ENCODE peak calls at places on chromosome 19, in ten cellular contexts. E is cardiac muscle cell, N is endodermal cell, Q is tibial nerve, K is IMR-90, J is H1, Y is AG04450, B is fibroblast of pulmonary artery, M is osteoblast, Z is GM06990. A is an unnamed sample.

GRCh38 chr19:16258440-16258903 is 60.8 kb downstream of the AP1M1 start:
- DNase-seq in Q (peak), B (peak), Y (no peak), J (no peak), K (no peak), M (no peak), Z (peak), N (no peak), E (no peak), A (no peak)

GRCh38 chr19:35468637-35469036 is 20.6 kb downstream of the FFAR2 start:
- DNase-seq in J (no peak), E (peak), N (peak), Z (peak), Q (peak), Y (no peak), K (no peak), M (peak), B (peak), A (peak)

GRCh38 chr19:14112051-14112808 is 5.3 kb downstream of the PRKACA start:
- DNase-seq in K (no peak), E (no peak), Z (no peak), Q (no peak), J (no peak), M (peak), Y (no peak), B (no peak), N (no peak), A (no peak)

GRCh38 chr19:43812259-43812658 is 10.0 kb upstream of the LYPD5 start:
- DNase-seq in N (no peak), Q (no peak), E (no peak), J (no peak), M (no peak), B (no peak), Z (no peak), Y (no peak), K (no peak), A (no peak)

GRCh38 chr19:42229855-42230331 is 9.8 kb downstream of the ZNF526 start:
- DNase-seq in Y (no peak), N (no peak), K (peak), Q (no peak), Z (no peak), E (no peak), M (peak), B (no peak), J (no peak), A (no peak)

GRCh38 chr19:48183356-48183755 is 12.9 kb downstream of the ZSWIM9 start:
- DNase-seq in K (no peak), Q (no peak), J (no peak), E (no peak), Y (no peak), Z (no peak), B (no peak), N (no peak), M (no peak), A (no peak)

GRCh38 chr19:49581007-49581508 is at the start of gene PRRG2:
- DNase-seq in Y (no peak), N (peak), J (no peak), E (no peak), Z (no peak), K (no peak), Q (no peak), M (peak), B (no peak), A (no peak)

GRCh38 chr19:40190891-40191835 is at the start of gene MAP3K10:
- DNase-seq in Y (no peak), N (peak), Z (peak), E (peak), B (peak), K (peak), Q (peak), M (peak), J (no peak), A (peak)

GRCh38 chr19:41872775-41873647 is 4.1 kb upstream of the CD79A start:
- DNase-seq in N (peak), E (peak), B (peak), Y (no peak), K (peak), Z (peak), Q (no peak), M (no peak), J (peak), A (peak)

GRCh38 chr19:43132696-43133095 is 50.2 kb upstream of the PSG2 start:
- DNase-seq in B (no peak), N (no peak), Y (no peak), Q (no peak), J (no peak), E (no peak), K (peak), Z (no peak), M (no peak), A (no peak)

GRCh38 chr19:14901675-14902260 is 15.8 kb upstream of the OR7A17 start:
- DNase-seq in K (no peak), J (no peak), Y (no peak), Z (no peak), B (peak), N (no peak), E (no peak), M (no peak), Q (no peak), A (no peak)

GRCh38 chr19:57512845-57513244 is 13.1 kb downstream of the ZNF773 start:
- DNase-seq in Y (no peak), E (no peak), N (no peak), M (no peak), K (peak), Q (no peak), Z (no peak), B (peak), J (no peak), A (no peak)

GRCh38 chr19:38733493-38734175 is 10.6 kb downstream of the CAPN12 start:
- DNase-seq in K (no peak), N (no peak), M (peak), Z (peak), Q (no peak), B (no peak), Y (no peak), J (no peak), E (no peak), A (no peak)

GRCh38 chr19:13063461-13064091 is 39.1 kb downstream of the LYL1 start:
- DNase-seq in K (no peak), B (no peak), E (no peak), Q (no peak), M (peak), J (no peak), Y (no peak), N (no peak), Z (no peak), A (no peak)

GRCh38 chr19:35742121-35742724 is at the start of gene IGFLR1:
- DNase-seq in K (no peak), N (no peak), Z (peak), Q (no peak), J (no peak), E (no peak), M (peak), B (no peak), Y (no peak), A (peak)

GRCh38 chr19:9941236-9941635 is 4.9 kb upstream of the OLFM2 start:
- DNase-seq in J (no peak), K (peak), Q (no peak), N (no peak), E (no peak), B (no peak), M (no peak), Y (no peak), Z (no peak), A (no peak)

GRCh38 chr19:13262450-13262849 is 112.2 kb downstream of the IER2 start:
- DNase-seq in M (peak), B (peak), K (peak), J (no peak), N (no peak), Y (no peak), E (peak), Z (no peak), Q (no peak), A (no peak)

GRCh38 chr19:52742516-52742915 is 7.7 kb upstream of the ZNF611 start:
- DNase-seq in K (no peak), M (no peak), Y (no peak), E (no peak), J (no peak), Z (no peak), B (no peak), Q (no peak), N (no peak), A (no peak)

GRCh38 chr19:31356587-31357314 is 7.5 kb upstream of the TSHZ3 start:
- DNase-seq in Q (no peak), J (no peak), E (peak), Y (no peak), Z (no peak), K (no peak), B (no peak), M (peak), N (peak), A (no peak)

GRCh38 chr19:33040994-33041827 is 23.5 kb downstream of the RHPN2 start:
- DNase-seq in K (no peak), B (peak), Z (no peak), N (no peak), E (no peak), Y (no peak), M (peak), Q (no peak), J (no peak), A (no peak)

GRCh38 chr19:13398780-13399726 is 107.2 kb downstream of the CACNA1A start:
- DNase-seq in Q (no peak), N (no peak), K (peak), M (peak), B (peak), Z (no peak), E (no peak), J (no peak), Y (peak), A (no peak)

GRCh38 chr19:35932291-35932936 is 3.8 kb upstream of the LRFN3 start:
- DNase-seq in N (no peak), B (no peak), M (no peak), J (no peak), K (no peak), Y (no peak), Q (no peak), E (no peak), Z (no peak), A (no peak)

GRCh38 chr19:53365899-53366493 is 491 bp downstream of the ZNF525 start:
- DNase-seq in J (no peak), Z (no peak), Y (no peak), K (no peak), B (no peak), E (peak), M (peak), N (no peak), Q (no peak), A (no peak)

GRCh38 chr19:53037101-53038097 is 7.1 kb upstream of the ERVV-2 start:
- DNase-seq in N (peak), J (no peak), K (peak), Y (no peak), B (peak), Z (no peak), E (peak), Q (no peak), M (peak), A (no peak)

DNA sequence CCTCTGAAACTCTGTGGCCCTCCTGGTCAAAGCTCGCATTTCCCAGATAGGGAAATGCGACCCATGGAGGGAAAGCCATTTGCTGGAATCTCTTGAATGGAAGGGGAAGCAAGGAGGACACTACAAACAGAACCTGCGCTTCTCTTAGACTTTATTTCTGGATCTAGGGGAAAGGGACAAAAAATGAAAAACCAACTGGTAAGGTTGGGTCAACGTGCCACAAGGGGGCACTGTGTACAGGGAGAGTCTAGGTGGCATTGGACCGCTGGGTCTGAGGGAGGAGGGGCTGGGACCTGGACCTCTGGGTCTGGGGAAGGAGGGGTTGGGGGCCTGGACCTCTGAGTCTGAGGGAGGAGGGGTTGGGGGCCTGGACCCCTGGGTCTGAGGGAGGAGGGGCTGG is 5.0 kb downstream of the KLK4 start:
- DNase-seq in B (peak), Y (no peak), Q (peak), E (peak), Z (no peak), M (peak), K (no peak), N (peak), J (no peak), A (no peak)
- TF ChIP-seq CTCF in B (peak), Y (peak), Q (no peak), E (peak), Z (peak), M (peak), K (peak), N (peak), J (peak), A (no peak)

GRCh38 chr19:19489804-19490204 is 25.5 kb downstream of the TSSK6 start:
- DNase-seq in K (no peak), Q (no peak), Z (no peak), E (peak), Y (no peak), M (peak), N (peak), B (no peak), J (no peak), A (no peak)

GRCh38 chr19:19490247-19490968 is 24.9 kb downstream of the TSSK6 start:
- DNase-seq in Y (peak), N (peak), J (peak), M (peak), E (peak), K (peak), Z (peak), Q (peak), B (peak), A (peak)

GRCh38 chr19:19488041-19488874 is 27.1 kb downstream of the TSSK6 start:
- DNase-seq in J (no peak), Z (no peak), N (peak), E (peak), M (peak), Y (no peak), B (peak), K (no peak), Q (no peak), A (no peak)

GRCh38 chr19:19487077-19488040 is 28.0 kb downstream of the TSSK6 start:
- DNase-seq in N (no peak), Z (no peak), Y (no peak), K (no peak), Q (no peak), J (no peak), E (no peak), M (peak), B (no peak), A (no peak)

GRCh38 chr19:19488875-19489690 is 26.3 kb downstream of the TSSK6 start:
- DNase-seq in Q (peak), E (peak), K (peak), J (peak), M (peak), B (peak), Y (peak), Z (peak), N (peak), A (peak)
- TF ChIP-seq CTCF in Q (no peak), E (no peak), K (no peak), J (no peak), M (no peak), B (no peak), Y (no peak), Z (no peak), N (no peak), A (no peak)

DNA sequence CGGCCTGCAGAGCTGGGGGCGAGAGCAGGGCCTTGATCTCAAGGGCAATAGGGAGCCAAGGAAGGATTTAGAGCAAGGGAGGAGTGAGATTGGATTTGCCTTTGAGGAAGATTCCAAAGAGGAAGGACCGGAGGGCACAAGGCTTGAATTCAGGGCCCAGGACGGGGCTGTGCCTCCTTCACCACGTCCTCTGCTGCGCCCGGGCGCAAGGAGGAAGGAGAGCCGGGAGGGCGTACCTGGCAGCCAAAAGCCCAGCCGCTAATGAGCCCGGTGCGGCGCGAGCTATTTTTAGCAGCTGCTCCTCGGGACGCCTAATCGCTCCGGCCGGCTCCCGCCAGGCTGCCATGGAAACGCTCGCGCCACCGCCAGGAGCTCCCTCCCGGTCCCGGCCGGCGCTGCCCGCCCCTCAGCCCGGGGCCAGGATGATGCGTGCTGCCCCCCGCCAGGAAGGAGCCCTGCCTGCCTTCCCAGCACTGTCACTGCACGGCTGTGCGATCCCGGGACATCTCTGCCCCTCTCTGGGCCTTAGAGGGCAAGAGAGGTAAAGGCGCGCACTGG is 31.3 kb downstream of the TINCR start:
- DNase-seq in Y (no peak), E (peak), Q (no peak), B (peak), Z (no peak), K (peak), N (peak), J (peak), M (peak), A (no peak)
- TF ChIP-seq CTCF in Y (no peak), E (no peak), Q (no peak), B (no peak), Z (no peak), K (no peak), N (no peak), J (no peak), M (no peak), A (no peak)

GRCh38 chr19:27775395-27775794 is 1437.6 kb downstream of the UQCRFS1 start:
- DNase-seq in B (no peak), Q (no peak), N (peak), Y (no peak), J (no peak), E (no peak), M (no peak), Z (no peak), K (no peak), A (no peak)

GRCh38 chr19:27774337-27774736 is 1438.6 kb downstream of the UQCRFS1 start:
- DNase-seq in Y (no peak), Z (no peak), E (no peak), M (no peak), Q (no peak), K (no peak), J (no peak), N (peak), B (no peak), A (no peak)

GRCh38 chr19:27773318-27774094 is 1439.4 kb downstream of the UQCRFS1 start:
- DNase-seq in B (no peak), Z (no peak), E (no peak), Q (no peak), Y (no peak), K (no peak), M (no peak), J (no peak), N (peak), A (no peak)

GRCh38 chr19:27776020-27776419 is 1436.9 kb downstream of the UQCRFS1 start:
- DNase-seq in E (no peak), B (peak), Y (no peak), Z (no peak), J (no peak), M (no peak), Q (no peak), K (peak), N (peak), A (no peak)

DNA sequence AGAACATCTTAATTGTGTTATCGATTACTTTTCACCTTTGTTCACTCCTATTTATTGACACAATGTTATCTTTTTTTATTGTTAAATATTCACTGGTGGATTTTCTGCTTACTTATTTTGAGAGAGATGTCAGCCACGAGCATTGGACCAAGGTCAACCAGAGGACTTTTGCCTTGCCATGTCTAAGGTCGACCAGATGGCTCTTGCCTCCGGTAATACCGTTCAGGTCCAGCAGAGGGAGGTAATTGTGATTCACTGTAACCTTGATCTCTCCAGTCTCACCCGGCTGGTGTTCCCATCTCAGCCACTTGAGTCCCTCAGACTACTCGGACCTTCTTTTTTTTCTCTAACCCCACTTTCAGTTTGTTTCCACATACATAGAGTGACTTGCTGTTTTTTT is 1438.1 kb downstream of the UQCRFS1 start:
- DNase-seq in Y (no peak), N (peak), B (no peak), K (no peak), Z (no peak), M (no peak), Q (no peak), J (no peak), E (no peak), A (no peak)
- TF ChIP-seq CTCF in Y (peak), N (peak), B (peak), K (peak), Z (peak), M (no peak), Q (no peak), J (peak), E (peak), A (no peak)

GRCh38 chr19:970695-971094 is 13.4 kb upstream of the WDR18 start:
- DNase-seq in N (peak), Z (no peak), Q (no peak), Y (no peak), E (no peak), M (no peak), K (no peak), B (no peak), J (no peak), A (no peak)
- TF ChIP-seq CTCF in N (peak), Z (peak), Q (no peak), Y (peak), E (peak), M (peak), K (peak), B (peak), J (peak), A (no peak)

DNA sequence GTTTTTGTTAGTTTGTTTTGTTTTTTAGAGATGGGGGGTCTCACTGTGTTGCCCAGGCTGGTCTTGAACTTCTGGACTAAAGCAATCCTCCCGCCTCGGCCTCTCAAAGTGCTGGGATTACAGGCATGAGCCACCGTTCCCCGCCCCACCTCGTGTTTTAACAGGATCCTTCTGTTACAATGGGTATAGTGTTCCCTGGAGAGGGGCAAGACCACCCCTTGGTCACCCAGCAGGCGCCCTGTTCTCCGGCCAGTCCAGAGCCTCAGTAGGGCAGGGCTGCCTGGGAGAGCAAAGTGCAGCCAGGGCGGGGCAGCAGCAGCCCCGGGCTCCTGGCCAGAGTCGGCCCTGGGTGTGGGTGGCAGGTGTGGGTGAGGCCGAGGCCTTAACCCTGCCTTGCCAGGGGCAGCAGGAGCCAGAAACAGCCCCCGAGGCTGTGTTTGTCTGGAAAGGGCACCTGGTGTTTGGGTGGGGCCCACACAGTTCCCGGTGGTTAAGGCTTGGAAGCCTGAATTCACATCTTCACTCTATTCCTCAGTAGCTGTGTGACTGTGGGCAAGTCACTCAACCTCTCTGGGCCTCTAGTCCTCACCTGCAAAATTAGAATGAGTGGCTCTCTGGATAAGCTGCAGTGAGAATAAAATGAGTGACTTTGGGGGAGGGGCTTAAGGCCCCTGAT is 7.2 kb downstream of the VASP start:
- DNase-seq in M (no peak), K (no peak), J (no peak), E (no peak), Z (peak), Y (no peak), Q (no peak), B (no peak), N (no peak), A (no peak)
- TF ChIP-seq CTCF in M (no peak), K (no peak), J (no peak), E (no peak), Z (no peak), Y (no peak), Q (no peak), B (no peak), N (no peak), A (no peak)

DNA sequence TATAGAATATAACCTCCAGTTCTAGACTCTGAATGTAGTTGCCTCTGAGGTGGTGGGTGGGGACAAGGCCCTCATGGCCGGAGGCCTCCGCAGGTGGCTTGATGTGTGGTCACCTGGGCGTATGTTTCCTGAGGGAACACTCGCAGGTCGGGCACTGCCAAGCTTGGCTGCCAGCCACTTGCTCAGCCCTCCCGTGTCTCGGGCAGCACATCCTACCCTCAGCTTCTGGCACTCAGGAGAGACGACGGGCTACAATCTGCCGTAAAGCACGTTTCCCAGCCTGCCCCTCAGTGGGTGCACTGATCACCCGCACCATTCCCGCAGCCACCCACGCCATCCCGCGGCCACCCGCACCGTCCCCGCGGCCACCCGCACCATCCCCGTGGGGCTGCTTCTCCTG is 15.2 kb downstream of the THOP1 start:
- DNase-seq in Q (no peak), N (no peak), K (no peak), Y (no peak), E (no peak), Z (no peak), J (no peak), B (no peak), M (peak), A (no peak)
- TF ChIP-seq CTCF in Q (no peak), N (no peak), K (no peak), Y (no peak), E (no peak), Z (no peak), J (no peak), B (no peak), M (no peak), A (no peak)

GRCh38 chr19:7294571-7295212 is 478 bp upstream of the INSR start:
- DNase-seq in M (no peak), Z (peak), E (peak), Y (no peak), K (peak), J (no peak), B (peak), N (peak), Q (peak), A (peak)
- TF ChIP-seq CTCF in M (peak), Z (peak), E (peak), Y (peak), K (peak), J (peak), B (no peak), N (peak), Q (peak), A (no peak)

A was measured in activated B cell treated with CpG ODN at 0.5 μM for 24 hours.